ENCODE peak calls at places on chromosomes 3 and 15, in six cellular contexts. One of them, this sample, is unnamed.
A peak's percentile ranks its signal among the peaks of the same experiment; 100 is the strongest.

GRCh38 chr15:67082007-67082536 is 16.7 kb downstream of the SMAD3 start:
- DNase-seq in neuronal stem cell: no peak
- DNase-seq in H1: no peak
- DNase-seq in IMR-90: no peak
- DNase-seq in mesenchymal stem cell: no peak
- DNase-seq in mesendoderm: peak; percentile 86
- DNase-seq in this sample: no peak

GRCh38 chr3:13015286-13016082 is 57.7 kb downstream of the IQSEC1 start:
- DNase-seq in neuronal stem cell: no peak
- DNase-seq in H1: no peak
- DNase-seq in IMR-90: no peak
- DNase-seq in mesenchymal stem cell: no peak
- DNase-seq in mesendoderm: no peak
- DNase-seq in this sample: no peak

GRCh38 chr3:55488398-55489055 is 1.4 kb upstream of the WNT5A start:
- DNase-seq in neuronal stem cell: peak; percentile 63
- DNase-seq in H1: no peak
- DNase-seq in IMR-90: peak; percentile 89
- DNase-seq in mesenchymal stem cell: peak; percentile 89
- DNase-seq in mesendoderm: peak; percentile 75
- DNase-seq in this sample: peak; percentile 54

GRCh38 chr15:85840079-85840801 is 45.5 kb upstream of the KLHL25 start:
- DNase-seq in neuronal stem cell: peak; percentile 72
- DNase-seq in H1: peak; percentile 73
- DNase-seq in IMR-90: peak; percentile 41
- DNase-seq in mesenchymal stem cell: peak; percentile 66
- DNase-seq in mesendoderm: peak; percentile 87
- DNase-seq in this sample: peak; percentile 94

GRCh38 chr15:41891946-41892345 is 1.9 kb downstream of the SPTBN5 start:
- DNase-seq in neuronal stem cell: no peak
- DNase-seq in H1: no peak
- DNase-seq in IMR-90: no peak
- DNase-seq in mesenchymal stem cell: no peak
- DNase-seq in mesendoderm: no peak
- DNase-seq in this sample: no peak

GRCh38 chr15:77746254-77747174 is 113.8 kb upstream of the LINGO1 start:
- DNase-seq in neuronal stem cell: no peak
- DNase-seq in H1: no peak
- DNase-seq in IMR-90: no peak
- DNase-seq in mesenchymal stem cell: no peak
- DNase-seq in mesendoderm: no peak
- DNase-seq in this sample: no peak

GRCh38 chr3:147462856-147463255 is 53.7 kb downstream of the ZIC1 start:
- DNase-seq in neuronal stem cell: no peak
- DNase-seq in H1: no peak
- DNase-seq in IMR-90: no peak
- DNase-seq in mesenchymal stem cell: peak; percentile 19
- DNase-seq in mesendoderm: no peak
- DNase-seq in this sample: no peak

GRCh38 chr3:165642761-165643432 is 194.3 kb downstream of the BCHE start:
- DNase-seq in neuronal stem cell: no peak
- DNase-seq in H1: no peak
- DNase-seq in IMR-90: peak; percentile 98
- DNase-seq in mesenchymal stem cell: peak; percentile 97
- DNase-seq in mesendoderm: peak; percentile 11
- DNase-seq in this sample: no peak

GRCh38 chr3:66456711-66457173 is 44.1 kb downstream of the LRIG1 start:
- DNase-seq in neuronal stem cell: no peak
- DNase-seq in H1: no peak
- DNase-seq in IMR-90: no peak
- DNase-seq in mesenchymal stem cell: no peak
- DNase-seq in mesendoderm: no peak
- DNase-seq in this sample: no peak

DNA sequence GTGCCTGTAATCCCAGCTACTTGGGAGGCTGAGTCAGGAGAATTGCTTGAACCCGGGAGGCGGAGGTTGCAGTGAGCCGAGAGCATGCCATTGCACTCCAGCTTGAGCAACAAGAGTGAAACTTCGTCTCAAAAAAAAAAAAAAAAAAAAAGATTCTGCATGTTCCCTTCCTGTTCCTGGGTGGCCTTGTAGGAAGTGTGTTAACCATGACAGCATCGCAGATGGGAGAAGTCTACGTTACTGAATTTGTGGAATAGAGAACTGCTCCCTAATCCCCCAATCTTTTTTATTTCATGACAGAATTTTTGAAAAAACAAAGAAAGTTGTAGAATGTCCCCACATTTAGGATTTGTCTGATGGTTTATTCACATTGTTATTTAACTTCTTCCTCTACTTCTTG is 45.4 kb downstream of the FOXL2 start:
- DNase-seq in neuronal stem cell: no peak
- DNase-seq in H1: no peak
- DNase-seq in IMR-90: no peak
- DNase-seq in mesenchymal stem cell: no peak
- DNase-seq in mesendoderm: no peak
- DNase-seq in this sample: no peak
- H2BK15ac ChIP-seq in neuronal stem cell: no peak overlapping the region
- H2BK15ac ChIP-seq in H1: no peak overlapping the region
- H2BK15ac ChIP-seq in IMR-90: no peak overlapping the region
- H2BK15ac ChIP-seq in mesenchymal stem cell: no peak overlapping the region
- H2BK15ac ChIP-seq in mesendoderm: no peak overlapping the region
- H2BK15ac ChIP-seq in this sample: no peak overlapping the region

GRCh38 chr3:10548997-10549396 is 43.6 kb upstream of the ATP2B2 start:
- DNase-seq in neuronal stem cell: no peak
- DNase-seq in H1: no peak
- DNase-seq in IMR-90: no peak
- DNase-seq in mesenchymal stem cell: no peak
- DNase-seq in mesendoderm: no peak
- DNase-seq in this sample: peak; percentile 4
- H2BK15ac ChIP-seq in neuronal stem cell: no peak overlapping the region
- H2BK15ac ChIP-seq in H1: no peak overlapping the region
- H2BK15ac ChIP-seq in IMR-90: no peak overlapping the region
- H2BK15ac ChIP-seq in mesenchymal stem cell: no peak overlapping the region
- H2BK15ac ChIP-seq in mesendoderm: no peak overlapping the region
- H2BK15ac ChIP-seq in this sample: no peak overlapping the region

DNA sequence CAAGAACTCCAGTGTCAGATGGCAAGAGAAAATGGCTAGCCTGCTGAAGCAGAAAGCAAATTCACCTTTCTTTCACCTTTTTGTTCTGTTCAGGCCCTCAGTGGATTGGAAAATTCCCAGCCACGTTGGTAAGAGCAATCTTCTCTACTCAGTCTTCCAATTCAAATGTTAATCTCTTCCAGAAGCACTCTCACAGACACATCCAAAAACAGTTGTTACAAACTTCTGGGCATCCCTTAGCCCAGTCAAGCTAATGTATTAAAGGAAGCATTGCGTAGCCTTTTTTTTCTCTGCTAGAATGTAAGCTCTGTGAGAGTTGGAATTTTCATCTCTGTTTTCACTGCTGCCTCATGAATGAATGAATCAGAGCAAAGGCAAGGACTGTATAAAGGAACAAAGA is 109.2 kb upstream of the ROBO2 start:
- DNase-seq in neuronal stem cell: no peak
- DNase-seq in H1: peak; percentile 13
- DNase-seq in IMR-90: no peak
- DNase-seq in mesenchymal stem cell: no peak
- DNase-seq in mesendoderm: no peak
- DNase-seq in this sample: peak; percentile 33
- H2BK15ac ChIP-seq in neuronal stem cell: no peak overlapping the region
- H2BK15ac ChIP-seq in H1: no peak overlapping the region
- H2BK15ac ChIP-seq in IMR-90: no peak overlapping the region
- H2BK15ac ChIP-seq in mesenchymal stem cell: no peak overlapping the region
- H2BK15ac ChIP-seq in mesendoderm: no peak overlapping the region
- H2BK15ac ChIP-seq in this sample: no peak overlapping the region

GRCh38 chr3:7264196-7264526 is 403.2 kb downstream of the GRM7 start:
- DNase-seq in neuronal stem cell: no peak
- DNase-seq in H1: no peak
- DNase-seq in IMR-90: no peak
- DNase-seq in mesenchymal stem cell: no peak
- DNase-seq in mesendoderm: no peak
- DNase-seq in this sample: no peak

GRCh38 chr3:7260975-7261374 is 400.1 kb downstream of the GRM7 start:
- DNase-seq in neuronal stem cell: no peak
- DNase-seq in H1: no peak
- DNase-seq in IMR-90: no peak
- DNase-seq in mesenchymal stem cell: no peak
- DNase-seq in mesendoderm: no peak
- DNase-seq in this sample: no peak

GRCh38 chr3:7263347-7264195 is 402.7 kb downstream of the GRM7 start:
- DNase-seq in neuronal stem cell: no peak
- DNase-seq in H1: no peak
- DNase-seq in IMR-90: no peak
- DNase-seq in mesenchymal stem cell: no peak
- DNase-seq in mesendoderm: no peak
- DNase-seq in this sample: no peak
- H2BK15ac ChIP-seq in neuronal stem cell: no peak overlapping the region
- H2BK15ac ChIP-seq in H1: no peak overlapping the region
- H2BK15ac ChIP-seq in IMR-90: no peak overlapping the region
- H2BK15ac ChIP-seq in mesenchymal stem cell: no peak overlapping the region
- H2BK15ac ChIP-seq in mesendoderm: no peak overlapping the region
- H2BK15ac ChIP-seq in this sample: no peak overlapping the region

DNA sequence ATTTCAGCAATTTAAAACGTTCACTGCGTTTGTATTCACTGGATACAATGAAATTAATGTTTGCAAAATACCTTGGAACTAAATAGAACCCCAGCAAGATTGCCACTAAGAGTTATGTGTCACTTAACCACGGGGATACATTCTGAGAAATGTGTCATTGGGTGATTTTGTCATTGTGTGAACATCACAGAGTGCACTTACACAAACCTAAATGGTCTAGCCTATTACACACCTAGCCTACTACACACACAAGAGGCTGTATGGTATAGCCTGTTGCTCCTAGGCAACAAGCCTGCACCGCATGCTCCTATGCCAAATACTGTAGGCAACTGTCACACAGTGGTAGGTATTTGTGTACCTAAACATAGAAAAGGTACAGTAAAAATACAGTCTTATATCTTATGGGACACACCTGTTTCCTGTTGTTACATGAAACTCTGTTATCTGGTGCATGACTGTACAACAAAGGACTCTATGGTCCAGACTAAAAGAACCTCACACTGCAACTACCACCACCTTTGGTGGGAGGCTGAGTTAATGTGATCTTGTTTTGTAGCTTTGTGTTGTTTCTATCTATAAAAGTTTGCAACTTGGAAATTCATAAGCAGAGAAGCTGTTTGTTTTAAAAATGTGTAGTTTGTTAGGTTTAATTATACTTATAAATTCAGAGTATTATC is 92.2 kb upstream of the NTRK3 start:
- DNase-seq in neuronal stem cell: no peak
- DNase-seq in H1: no peak
- DNase-seq in IMR-90: no peak
- DNase-seq in mesenchymal stem cell: no peak
- DNase-seq in mesendoderm: no peak
- DNase-seq in this sample: no peak
- H2BK15ac ChIP-seq in neuronal stem cell: no peak overlapping the region
- H2BK15ac ChIP-seq in H1: no peak overlapping the region
- H2BK15ac ChIP-seq in IMR-90: no peak overlapping the region
- H2BK15ac ChIP-seq in mesenchymal stem cell: no peak overlapping the region
- H2BK15ac ChIP-seq in mesendoderm: no peak overlapping the region
- H2BK15ac ChIP-seq in this sample: no peak overlapping the region

GRCh38 chr3:24272875-24273274 is 221.8 kb downstream of the THRB start:
- DNase-seq in neuronal stem cell: no peak
- DNase-seq in H1: no peak
- DNase-seq in IMR-90: no peak
- DNase-seq in mesenchymal stem cell: no peak
- DNase-seq in mesendoderm: peak; percentile 22
- DNase-seq in this sample: no peak

GRCh38 chr3:24271228-24271627 is 223.4 kb downstream of the THRB start:
- DNase-seq in neuronal stem cell: no peak
- DNase-seq in H1: no peak
- DNase-seq in IMR-90: no peak
- DNase-seq in mesenchymal stem cell: no peak
- DNase-seq in mesendoderm: no peak
- DNase-seq in this sample: no peak

GRCh38 chr3:24273491-24273890 is 221.2 kb downstream of the THRB start:
- DNase-seq in neuronal stem cell: no peak
- DNase-seq in H1: no peak
- DNase-seq in IMR-90: no peak
- DNase-seq in mesenchymal stem cell: no peak
- DNase-seq in mesendoderm: no peak
- DNase-seq in this sample: no peak

GRCh38 chr3:24270744-24271143 is 223.9 kb downstream of the THRB start:
- DNase-seq in neuronal stem cell: no peak
- DNase-seq in H1: no peak
- DNase-seq in IMR-90: no peak
- DNase-seq in mesenchymal stem cell: no peak
- DNase-seq in mesendoderm: peak; percentile 27
- DNase-seq in this sample: no peak

DNA sequence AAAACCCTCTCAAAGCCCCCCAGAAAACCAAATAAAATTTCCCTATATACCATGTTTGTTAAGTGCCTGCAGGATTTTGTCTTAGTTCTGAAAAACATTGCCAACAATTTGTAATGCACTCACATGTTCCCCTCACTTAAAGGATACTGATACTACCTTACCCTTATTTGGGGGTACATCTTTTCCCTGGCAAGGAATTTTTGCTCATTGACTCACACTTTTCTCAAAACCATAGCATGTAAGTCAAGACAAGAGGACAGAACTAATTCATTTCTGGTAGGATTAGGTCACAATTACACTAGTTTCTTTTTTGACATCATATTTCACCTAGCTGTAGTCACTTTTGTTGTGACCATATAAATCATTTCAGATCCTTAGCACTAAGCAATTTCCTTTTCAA is 222.2 kb downstream of the THRB start:
- DNase-seq in neuronal stem cell: no peak
- DNase-seq in H1: no peak
- DNase-seq in IMR-90: no peak
- DNase-seq in mesenchymal stem cell: no peak
- DNase-seq in mesendoderm: no peak
- DNase-seq in this sample: no peak
- H2BK15ac ChIP-seq in neuronal stem cell: no peak overlapping the region
- H2BK15ac ChIP-seq in H1: no peak overlapping the region
- H2BK15ac ChIP-seq in IMR-90: no peak overlapping the region
- H2BK15ac ChIP-seq in mesenchymal stem cell: no peak overlapping the region
- H2BK15ac ChIP-seq in mesendoderm: no peak overlapping the region
- H2BK15ac ChIP-seq in this sample: no peak overlapping the region

GRCh38 chr3:19471147-19471546 is 322.8 kb downstream of the KCNH8 start:
- DNase-seq in neuronal stem cell: no peak
- DNase-seq in H1: no peak
- DNase-seq in IMR-90: no peak
- DNase-seq in mesenchymal stem cell: no peak
- DNase-seq in mesendoderm: peak; percentile 12
- DNase-seq in this sample: no peak
- H2BK15ac ChIP-seq in neuronal stem cell: no peak overlapping the region
- H2BK15ac ChIP-seq in H1: no peak overlapping the region
- H2BK15ac ChIP-seq in IMR-90: no peak overlapping the region
- H2BK15ac ChIP-seq in mesenchymal stem cell: no peak overlapping the region
- H2BK15ac ChIP-seq in mesendoderm: no peak overlapping the region
- H2BK15ac ChIP-seq in this sample: no peak overlapping the region